ENCODE peak calls at places on chromosomes 4 and X, in four cellular contexts. One of them, this sample, is unnamed.

GRCh38 chr4:48139688-48140087 is 5.6 kb upstream of the TXK start:
- DNase-seq in fibroblast of mammary gland: no peak
- DNase-seq in H1: no peak
- DNase-seq in astrocyte: no peak
- DNase-seq in this sample: peak; percentile 43

GRCh38 chr4:145423017-145423708 is 58.5 kb upstream of the SMAD1 start:
- DNase-seq in fibroblast of mammary gland: peak; percentile 26
- DNase-seq in H1: no peak
- DNase-seq in astrocyte: no peak
- DNase-seq in this sample: no peak

GRCh38 chr4:67533112-67533511 is 12.2 kb downstream of the CENPC start:
- DNase-seq in fibroblast of mammary gland: no peak
- DNase-seq in H1: no peak
- DNase-seq in astrocyte: no peak
- DNase-seq in this sample: no peak

GRCh38 chr4:186693159-186693815 is 30.4 kb downstream of the FAT1 start:
- DNase-seq in fibroblast of mammary gland: peak; percentile 97
- DNase-seq in H1: no peak
- DNase-seq in astrocyte: peak; percentile 96
- DNase-seq in this sample: peak; percentile 94

GRCh38 chrX:23937100-23937499 is 29.3 kb downstream of the CXorf58 start:
- DNase-seq in fibroblast of mammary gland: peak; percentile 50
- DNase-seq in H1: no peak
- DNase-seq in astrocyte: no peak
- DNase-seq in this sample: no peak

GRCh38 chr4:37243722-37244582 is 591 bp upstream of the NWD2 start:
- DNase-seq in fibroblast of mammary gland: peak; percentile 11
- DNase-seq in H1: peak; percentile 83
- DNase-seq in astrocyte: no peak
- DNase-seq in this sample: no peak

GRCh38 chrX:56232221-56233082 is at the start of gene KLF8:
- DNase-seq in fibroblast of mammary gland: peak; percentile 15
- DNase-seq in H1: peak; percentile 56
- DNase-seq in astrocyte: no peak
- DNase-seq in this sample: no peak

GRCh38 chr4:47641755-47642154 is 156.7 kb downstream of the ATP10D start:
- DNase-seq in fibroblast of mammary gland: peak; percentile 41
- DNase-seq in H1: no peak
- DNase-seq in astrocyte: peak; percentile 27
- DNase-seq in this sample: peak; percentile 44

GRCh38 chr4:98838977-98839618 is 89.8 kb downstream of the EIF4E start:
- DNase-seq in fibroblast of mammary gland: peak; percentile 38
- DNase-seq in H1: no peak
- DNase-seq in astrocyte: peak; percentile 57
- DNase-seq in this sample: peak; percentile 18

GRCh38 chr4:1588306-1588705 is 95.8 kb downstream of the FAM53A start:
- DNase-seq in fibroblast of mammary gland: no peak
- DNase-seq in H1: no peak
- DNase-seq in astrocyte: no peak
- DNase-seq in this sample: no peak

GRCh38 chr4:14977836-14978235 is 24.4 kb upstream of the CPEB2 start:
- DNase-seq in fibroblast of mammary gland: no peak
- DNase-seq in H1: no peak
- DNase-seq in astrocyte: peak; percentile 4
- DNase-seq in this sample: no peak

GRCh38 chr4:7389101-7389701 is 45.5 kb downstream of the PSAPL1 start:
- DNase-seq in fibroblast of mammary gland: no peak
- DNase-seq in H1: peak; percentile 38
- DNase-seq in astrocyte: no peak
- DNase-seq in this sample: no peak

GRCh38 chrX:13180807-13181206 is 136.4 kb upstream of the FAM9C start:
- DNase-seq in fibroblast of mammary gland: peak; percentile 85
- DNase-seq in H1: no peak
- DNase-seq in astrocyte: peak; percentile 70
- DNase-seq in this sample: peak; percentile 64

GRCh38 chr4:3484057-3484973 is 21.2 kb downstream of the DOK7 start:
- DNase-seq in fibroblast of mammary gland: no peak
- DNase-seq in H1: no peak
- DNase-seq in astrocyte: no peak
- DNase-seq in this sample: no peak

GRCh38 chrX:17291998-17292658 is 82.9 kb upstream of the NHS start:
- DNase-seq in fibroblast of mammary gland: peak; percentile 6
- DNase-seq in H1: no peak
- DNase-seq in astrocyte: peak; percentile 14
- DNase-seq in this sample: no peak

GRCh38 chr4:183987529-183987946 is 82.4 kb downstream of the STOX2 start:
- DNase-seq in fibroblast of mammary gland: peak; percentile 77
- DNase-seq in H1: no peak
- DNase-seq in astrocyte: peak; percentile 85
- DNase-seq in this sample: peak; percentile 74

GRCh38 chr4:10180927-10181744 is 64.5 kb upstream of the WDR1 start:
- DNase-seq in fibroblast of mammary gland: peak; percentile 44
- DNase-seq in H1: no peak
- DNase-seq in astrocyte: no peak
- DNase-seq in this sample: peak; percentile 67

GRCh38 chrX:40016702-40017101 is 81.1 kb downstream of the BCOR start:
- DNase-seq in fibroblast of mammary gland: no peak
- DNase-seq in H1: no peak
- DNase-seq in astrocyte: no peak
- DNase-seq in this sample: no peak

GRCh38 chr4:145740796-145741195 is 60.9 kb downstream of the C4orf51 start:
- DNase-seq in fibroblast of mammary gland: no peak
- DNase-seq in H1: no peak
- DNase-seq in astrocyte: no peak
- DNase-seq in this sample: no peak

GRCh38 chr4:25977397-25978170 is 63.6 kb downstream of the SMIM20 start:
- DNase-seq in fibroblast of mammary gland: no peak
- DNase-seq in H1: no peak
- DNase-seq in astrocyte: no peak
- DNase-seq in this sample: no peak

GRCh38 chr4:54660145-54660535 is 2.4 kb downstream of the KIT start:
- DNase-seq in fibroblast of mammary gland: no peak
- DNase-seq in H1: no peak
- DNase-seq in astrocyte: no peak
- DNase-seq in this sample: no peak

GRCh38 chr4:42018451-42018850 is 28.1 kb downstream of the SLC30A9 start:
- DNase-seq in fibroblast of mammary gland: peak; percentile 10
- DNase-seq in H1: no peak
- DNase-seq in astrocyte: peak; percentile 8
- DNase-seq in this sample: peak; percentile 16

GRCh38 chrX:110132450-110133114 is 129.7 kb downstream of the TMEM164 start:
- DNase-seq in fibroblast of mammary gland: no peak
- DNase-seq in H1: no peak
- DNase-seq in astrocyte: no peak
- DNase-seq in this sample: no peak

GRCh38 chr4:85151786-85152185 is 185.3 kb upstream of the WDFY3 start:
- DNase-seq in fibroblast of mammary gland: no peak
- DNase-seq in H1: no peak
- DNase-seq in astrocyte: no peak
- DNase-seq in this sample: no peak

GRCh38 chrX:68462653-68463052 is 29.4 kb upstream of the OPHN1 start:
- DNase-seq in fibroblast of mammary gland: peak; percentile 62
- DNase-seq in H1: no peak
- DNase-seq in astrocyte: peak; percentile 11
- DNase-seq in this sample: peak; percentile 52

GRCh38 chr4:11514780-11515432 is 86.2 kb upstream of the HS3ST1 start:
- DNase-seq in fibroblast of mammary gland: no peak
- DNase-seq in H1: no peak
- DNase-seq in astrocyte: no peak
- DNase-seq in this sample: no peak

GRCh38 chr4:15779336-15779735 is 1.2 kb downstream of the CD38 start:
- DNase-seq in fibroblast of mammary gland: peak; percentile 63
- DNase-seq in H1: peak; percentile 53
- DNase-seq in astrocyte: peak; percentile 42
- DNase-seq in this sample: peak; percentile 50

GRCh38 chr4:6620891-6621555 is 19.5 kb upstream of the MRFAP1 start:
- DNase-seq in fibroblast of mammary gland: no peak
- DNase-seq in H1: no peak
- DNase-seq in astrocyte: no peak
- DNase-seq in this sample: no peak

GRCh38 chr4:95161781-95162469 is 386.8 kb downstream of the UNC5C start:
- DNase-seq in fibroblast of mammary gland: no peak
- DNase-seq in H1: no peak
- DNase-seq in astrocyte: no peak
- DNase-seq in this sample: no peak

GRCh38 chr4:7598939-7599790 is 164.4 kb upstream of the PSAPL1 start:
- DNase-seq in fibroblast of mammary gland: no peak
- DNase-seq in H1: no peak
- DNase-seq in astrocyte: no peak
- DNase-seq in this sample: no peak

GRCh38 chr4:85964298-85964697 is 395.6 kb downstream of the MAPK10 start:
- DNase-seq in fibroblast of mammary gland: no peak
- DNase-seq in H1: no peak
- DNase-seq in astrocyte: no peak
- DNase-seq in this sample: no peak

GRCh38 chr4:74932832-74933561 is at the start of gene PARM1:
- DNase-seq in fibroblast of mammary gland: peak; percentile 75
- DNase-seq in H1: peak; percentile 94
- DNase-seq in astrocyte: peak; percentile 37
- DNase-seq in this sample: peak; percentile 41

GRCh38 chr4:8241211-8241779 is 28.3 kb upstream of the HTRA3 start:
- DNase-seq in fibroblast of mammary gland: no peak
- DNase-seq in H1: no peak
- DNase-seq in astrocyte: no peak
- DNase-seq in this sample: no peak

GRCh38 chrX:46577116-46578005 is 3.8 kb downstream of the CHST7 start:
- DNase-seq in fibroblast of mammary gland: peak; percentile 50
- DNase-seq in H1: no peak
- DNase-seq in astrocyte: peak; percentile 50
- DNase-seq in this sample: peak; percentile 24

GRCh38 chrX:134741801-134742200 is 83.5 kb upstream of the PLAC1 start:
- DNase-seq in fibroblast of mammary gland: no peak
- DNase-seq in H1: no peak
- DNase-seq in astrocyte: no peak
- DNase-seq in this sample: no peak

GRCh38 chr4:13983189-13983790 is 355.8 kb upstream of the BOD1L1 start:
- DNase-seq in fibroblast of mammary gland: no peak
- DNase-seq in H1: no peak
- DNase-seq in astrocyte: no peak
- DNase-seq in this sample: no peak

GRCh38 chrX:41176263-41176662 is 91.0 kb downstream of the USP9X start:
- DNase-seq in fibroblast of mammary gland: no peak
- DNase-seq in H1: no peak
- DNase-seq in astrocyte: no peak
- DNase-seq in this sample: no peak

GRCh38 chrX:119181491-119181890 is 53.9 kb upstream of the KIAA1210 start:
- DNase-seq in fibroblast of mammary gland: peak; percentile 22
- DNase-seq in H1: peak; percentile 47
- DNase-seq in astrocyte: no peak
- DNase-seq in this sample: no peak
- TF ChIP-seq CTCF in fibroblast of mammary gland: peak; percentile 28
- TF ChIP-seq CTCF in H1: peak; percentile 59
- TF ChIP-seq CTCF in astrocyte: peak; percentile 6
- TF ChIP-seq CTCF in this sample: peak; percentile 18

DNA sequence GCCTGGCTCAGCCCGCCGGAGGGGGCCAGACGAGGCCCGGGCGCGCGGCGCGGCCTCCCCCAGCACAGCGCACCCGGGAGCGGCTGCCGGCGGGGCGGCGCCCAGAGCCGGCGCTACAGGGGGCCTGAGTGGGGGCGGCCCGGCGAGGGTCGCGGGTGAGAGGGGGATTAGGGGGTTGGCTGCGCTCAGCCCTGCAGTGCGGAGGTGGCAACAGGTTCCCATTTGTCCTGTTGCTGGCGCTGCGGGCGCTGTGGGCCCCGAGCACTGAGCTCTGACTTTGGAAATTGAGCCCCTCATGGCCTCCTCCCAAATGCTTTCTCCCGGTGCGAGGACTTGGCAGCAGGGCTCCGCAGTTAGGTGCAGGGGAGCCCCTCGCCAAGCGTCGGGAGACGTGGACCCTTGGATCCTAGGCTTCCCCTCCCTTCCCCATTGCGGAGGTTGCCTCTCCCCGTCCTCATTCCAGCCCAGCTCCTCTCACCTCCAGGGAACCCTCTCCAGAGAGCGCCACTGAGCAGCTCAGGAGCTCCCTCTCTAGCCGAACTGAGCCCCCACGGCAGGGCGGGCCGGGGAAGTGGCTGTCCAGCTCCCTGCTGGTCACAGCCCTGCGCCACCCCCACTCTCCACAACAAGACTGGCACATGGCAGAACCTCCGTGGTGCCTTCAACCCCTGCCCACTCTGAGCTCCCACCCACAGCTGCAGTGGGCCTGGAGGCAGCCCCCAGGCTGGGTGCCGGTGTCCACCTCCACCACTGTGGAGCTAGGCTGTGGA is 2.5 kb upstream of the DUSP9 start:
- DNase-seq in fibroblast of mammary gland: no peak
- DNase-seq in H1: peak; percentile 53
- DNase-seq in astrocyte: no peak
- DNase-seq in this sample: no peak
- H3K4me3 ChIP-seq in fibroblast of mammary gland: no peak overlapping the region
- H3K4me3 ChIP-seq in H1: no peak overlapping the region
- H3K4me3 ChIP-seq in astrocyte: no peak overlapping the region
- H3K4me3 ChIP-seq in this sample: no peak overlapping the region

GRCh38 chr4:113893546-113893945 is 85.9 kb downstream of the ARSJ start:
- DNase-seq in fibroblast of mammary gland: peak; percentile 36
- DNase-seq in H1: no peak
- DNase-seq in astrocyte: no peak
- DNase-seq in this sample: peak; percentile 26
- TF ChIP-seq CTCF in fibroblast of mammary gland: peak; percentile 24
- TF ChIP-seq CTCF in H1: no peak
- TF ChIP-seq CTCF in astrocyte: peak; percentile 9
- TF ChIP-seq CTCF in this sample: peak; percentile 43

GRCh38 chrX:101220881-101221280 is 1.3 kb downstream of the DRP2 start:
- DNase-seq in fibroblast of mammary gland: no peak
- DNase-seq in H1: no peak
- DNase-seq in astrocyte: no peak
- DNase-seq in this sample: no peak
- H3K4me3 ChIP-seq in fibroblast of mammary gland: no peak overlapping the region
- H3K4me3 ChIP-seq in H1: no peak overlapping the region
- H3K4me3 ChIP-seq in astrocyte: peak overlapping the region; percentile 57
- H3K4me3 ChIP-seq in this sample: no peak overlapping the region

GRCh38 chrX:16240231-16240905 is 73.1 kb downstream of the MAGEB17 start:
- DNase-seq in fibroblast of mammary gland: no peak
- DNase-seq in H1: no peak
- DNase-seq in astrocyte: peak; percentile 3
- DNase-seq in this sample: no peak
- TF ChIP-seq CTCF in fibroblast of mammary gland: no peak
- TF ChIP-seq CTCF in H1: no peak
- TF ChIP-seq CTCF in astrocyte: no peak
- TF ChIP-seq CTCF in this sample: no peak

This sample was measured in AG10803.